ENCODE peak calls at places on chromosome 19, in seven cellular contexts. One of them, this sample, is unnamed.

GRCh38 chr19:33376423-33376822 is 2.9 kb downstream of the CEBPG start:
- DNase-seq in NCI-H1092: no peak
- DNase-seq in AG09309: peak; percentile 63
- DNase-seq in MCF 10A: peak; percentile 93
- DNase-seq in psoas muscle: peak; percentile 88
- DNase-seq in AG04450: no peak
- DNase-seq in GM04504: peak; percentile 80
- DNase-seq in this sample: peak; percentile 85

GRCh38 chr19:15216363-15216762 is 15.6 kb upstream of the NOTCH3 start:
- DNase-seq in NCI-H1092: no peak
- DNase-seq in MCF 10A: peak; percentile 54
- DNase-seq in AG04450: no peak
- DNase-seq in GM04504: no peak
- DNase-seq in psoas muscle: no peak
- DNase-seq in AG09309: no peak
- DNase-seq in this sample: no peak

GRCh38 chr19:6161271-6161850 is 25.9 kb downstream of the ACSBG2 start:
- DNase-seq in MCF 10A: peak; percentile 92
- DNase-seq in psoas muscle: peak; percentile 23
- DNase-seq in NCI-H1092: no peak
- DNase-seq in GM04504: no peak
- DNase-seq in AG09309: no peak
- DNase-seq in AG04450: no peak
- DNase-seq in this sample: peak; percentile 17

GRCh38 chr19:33887891-33888290 is 91.2 kb downstream of the KCTD15 start:
- DNase-seq in NCI-H1092: no peak
- DNase-seq in AG04450: no peak
- DNase-seq in MCF 10A: no peak
- DNase-seq in psoas muscle: no peak
- DNase-seq in GM04504: no peak
- DNase-seq in AG09309: no peak
- DNase-seq in this sample: no peak

GRCh38 chr19:35859414-35859813 is 2.7 kb downstream of the KIRREL2 start:
- DNase-seq in GM04504: no peak
- DNase-seq in AG04450: no peak
- DNase-seq in psoas muscle: no peak
- DNase-seq in MCF 10A: no peak
- DNase-seq in AG09309: no peak
- DNase-seq in NCI-H1092: no peak
- DNase-seq in this sample: no peak

GRCh38 chr19:13037718-13038117 is 42.4 kb downstream of the NFIX start:
- DNase-seq in MCF 10A: no peak
- DNase-seq in NCI-H1092: no peak
- DNase-seq in AG09309: no peak
- DNase-seq in psoas muscle: no peak
- DNase-seq in AG04450: no peak
- DNase-seq in GM04504: no peak
- DNase-seq in this sample: no peak

GRCh38 chr19:51094696-51095279 is 12.1 kb upstream of the KLK14 start:
- DNase-seq in GM04504: no peak
- DNase-seq in MCF 10A: peak; percentile 19
- DNase-seq in AG09309: no peak
- DNase-seq in NCI-H1092: no peak
- DNase-seq in psoas muscle: no peak
- DNase-seq in AG04450: no peak
- DNase-seq in this sample: no peak

GRCh38 chr19:307111-307531 is 15.9 kb upstream of the PLPP2 start:
- DNase-seq in GM04504: no peak
- DNase-seq in AG09309: no peak
- DNase-seq in AG04450: no peak
- DNase-seq in psoas muscle: no peak
- DNase-seq in MCF 10A: no peak
- DNase-seq in NCI-H1092: no peak
- DNase-seq in this sample: no peak

GRCh38 chr19:55692681-55693081 is 17.7 kb downstream of the EPN1 start:
- DNase-seq in NCI-H1092: no peak
- DNase-seq in AG04450: no peak
- DNase-seq in GM04504: no peak
- DNase-seq in psoas muscle: no peak
- DNase-seq in AG09309: no peak
- DNase-seq in MCF 10A: no peak
- DNase-seq in this sample: no peak

GRCh38 chr19:41341669-41342490 is 11.8 kb downstream of the TGFB1 start:
- DNase-seq in MCF 10A: no peak
- DNase-seq in NCI-H1092: no peak
- DNase-seq in AG09309: no peak
- DNase-seq in AG04450: no peak
- DNase-seq in psoas muscle: no peak
- DNase-seq in GM04504: no peak
- DNase-seq in this sample: no peak

GRCh38 chr19:9865732-9866627 is 30.9 kb downstream of the PIN1 start:
- DNase-seq in NCI-H1092: no peak
- DNase-seq in AG04450: no peak
- DNase-seq in MCF 10A: no peak
- DNase-seq in GM04504: no peak
- DNase-seq in psoas muscle: no peak
- DNase-seq in AG09309: no peak
- DNase-seq in this sample: no peak

GRCh38 chr19:14407889-14408640 is 11.1 kb downstream of the DDX39A start:
- DNase-seq in psoas muscle: no peak
- DNase-seq in AG09309: no peak
- DNase-seq in NCI-H1092: no peak
- DNase-seq in AG04450: no peak
- DNase-seq in MCF 10A: no peak
- DNase-seq in GM04504: no peak
- DNase-seq in this sample: no peak

GRCh38 chr19:35641515-35642151 is at the start of gene ETV2:
- DNase-seq in psoas muscle: no peak
- DNase-seq in NCI-H1092: no peak
- DNase-seq in AG09309: no peak
- DNase-seq in AG04450: no peak
- DNase-seq in MCF 10A: no peak
- DNase-seq in GM04504: no peak
- DNase-seq in this sample: no peak

GRCh38 chr19:50515168-50515561 is 1.5 kb upstream of the ASPDH start:
- DNase-seq in GM04504: no peak
- DNase-seq in psoas muscle: no peak
- DNase-seq in AG04450: no peak
- DNase-seq in MCF 10A: no peak
- DNase-seq in AG09309: no peak
- DNase-seq in NCI-H1092: no peak
- DNase-seq in this sample: no peak

GRCh38 chr19:6039541-6040225 is 61.7 kb upstream of the RANBP3 start:
- DNase-seq in GM04504: no peak
- DNase-seq in AG04450: no peak
- DNase-seq in psoas muscle: no peak
- DNase-seq in AG09309: no peak
- DNase-seq in NCI-H1092: no peak
- DNase-seq in MCF 10A: no peak
- DNase-seq in this sample: no peak

GRCh38 chr19:13788991-13789390 is 6.3 kb upstream of the ZSWIM4 start:
- DNase-seq in AG04450: no peak
- DNase-seq in NCI-H1092: no peak
- DNase-seq in psoas muscle: no peak
- DNase-seq in MCF 10A: peak; percentile 49
- DNase-seq in GM04504: peak; percentile 51
- DNase-seq in AG09309: peak; percentile 71
- DNase-seq in this sample: no peak

GRCh38 chr19:55591555-55591954 is 7.8 kb downstream of the FIZ1 start:
- DNase-seq in AG09309: no peak
- DNase-seq in GM04504: no peak
- DNase-seq in MCF 10A: no peak
- DNase-seq in psoas muscle: no peak
- DNase-seq in NCI-H1092: no peak
- DNase-seq in AG04450: no peak
- DNase-seq in this sample: no peak

GRCh38 chr19:2551172-2551863 is 75.4 kb downstream of the GADD45B start:
- DNase-seq in NCI-H1092: no peak
- DNase-seq in AG04450: no peak
- DNase-seq in MCF 10A: no peak
- DNase-seq in AG09309: no peak
- DNase-seq in GM04504: no peak
- DNase-seq in psoas muscle: no peak
- DNase-seq in this sample: no peak

GRCh38 chr19:58252102-58252685 is 23.5 kb downstream of the ZNF544 start:
- DNase-seq in MCF 10A: peak; percentile 44
- DNase-seq in NCI-H1092: no peak
- DNase-seq in GM04504: no peak
- DNase-seq in AG09309: no peak
- DNase-seq in psoas muscle: no peak
- DNase-seq in AG04450: no peak
- DNase-seq in this sample: no peak

GRCh38 chr19:58203814-58204475 is 21.1 kb downstream of the ZNF274 start:
- DNase-seq in AG09309: no peak
- DNase-seq in NCI-H1092: no peak
- DNase-seq in AG04450: no peak
- DNase-seq in GM04504: no peak
- DNase-seq in MCF 10A: no peak
- DNase-seq in psoas muscle: no peak
- DNase-seq in this sample: no peak

GRCh38 chr19:19098703-19099632 is 35.2 kb downstream of the SLC25A42 start:
- DNase-seq in psoas muscle: no peak
- DNase-seq in AG04450: no peak
- DNase-seq in GM04504: no peak
- DNase-seq in MCF 10A: no peak
- DNase-seq in AG09309: no peak
- DNase-seq in NCI-H1092: no peak
- DNase-seq in this sample: no peak

GRCh38 chr19:40139533-40140287 is 49.0 kb upstream of the ZNF780A start:
- DNase-seq in AG09309: peak; percentile 8
- DNase-seq in GM04504: peak; percentile 16
- DNase-seq in AG04450: peak; percentile 15
- DNase-seq in MCF 10A: peak; percentile 63
- DNase-seq in psoas muscle: no peak
- DNase-seq in NCI-H1092: no peak
- DNase-seq in this sample: no peak